ENCODE peak calls at places on chromosomes 1 and 21, in seven cellular contexts. One of them, this sample, is unnamed. For H3K27me3, the result is how much of the 10 kb centered on the place peaks cover.

GRCh38 chr1:56617141-56617540 is 28.0 kb upstream of the PRKAA2 start:
- DNase-seq in CD4-positive, alpha-beta T cell: no peak
- DNase-seq in small intestine: no peak
- DNase-seq in endothelial cell of umbilical vein: no peak
- DNase-seq in CD8-positive, alpha-beta T cell: no peak
- DNase-seq in tibial nerve: no peak
- DNase-seq in stomach: no peak
- DNase-seq in this sample: peak

GRCh38 chr1:115377411-115377810 is 39.4 kb upstream of the NGF start:
- DNase-seq in stomach: no peak
- DNase-seq in CD8-positive, alpha-beta T cell: no peak
- DNase-seq in tibial nerve: no peak
- DNase-seq in CD4-positive, alpha-beta T cell: no peak
- DNase-seq in endothelial cell of umbilical vein: no peak
- DNase-seq in small intestine: no peak
- DNase-seq in this sample: no peak

GRCh38 chr1:94541175-94542087 is at the start of gene F3:
- DNase-seq in small intestine: peak
- DNase-seq in CD4-positive, alpha-beta T cell: no peak
- DNase-seq in endothelial cell of umbilical vein: peak
- DNase-seq in stomach: peak
- DNase-seq in tibial nerve: peak
- DNase-seq in CD8-positive, alpha-beta T cell: peak
- DNase-seq in this sample: no peak

GRCh38 chr1:39576016-39576657 is 453 bp downstream of the PABPC4 start:
- DNase-seq in endothelial cell of umbilical vein: peak
- DNase-seq in CD8-positive, alpha-beta T cell: peak
- DNase-seq in stomach: peak
- DNase-seq in small intestine: no peak
- DNase-seq in tibial nerve: no peak
- DNase-seq in CD4-positive, alpha-beta T cell: no peak
- DNase-seq in this sample: no peak

GRCh38 chr1:224592636-224593579 is 23.2 kb upstream of the CNIH3 start:
- DNase-seq in small intestine: no peak
- DNase-seq in stomach: no peak
- DNase-seq in tibial nerve: no peak
- DNase-seq in endothelial cell of umbilical vein: no peak
- DNase-seq in CD8-positive, alpha-beta T cell: no peak
- DNase-seq in CD4-positive, alpha-beta T cell: no peak
- DNase-seq in this sample: peak

GRCh38 chr1:1237874-1238701 is 6.1 kb downstream of the B3GALT6 start:
- DNase-seq in CD8-positive, alpha-beta T cell: no peak
- DNase-seq in stomach: no peak
- DNase-seq in CD4-positive, alpha-beta T cell: no peak
- DNase-seq in tibial nerve: no peak
- DNase-seq in endothelial cell of umbilical vein: no peak
- DNase-seq in small intestine: peak
- DNase-seq in this sample: no peak

GRCh38 chr1:162956922-162957321 is 95.9 kb upstream of the CCDC190 start:
- DNase-seq in stomach: no peak
- DNase-seq in CD4-positive, alpha-beta T cell: no peak
- DNase-seq in CD8-positive, alpha-beta T cell: no peak
- DNase-seq in small intestine: no peak
- DNase-seq in endothelial cell of umbilical vein: no peak
- DNase-seq in tibial nerve: no peak
- DNase-seq in this sample: no peak

GRCh38 chr1:83860506-83861221 is 138.3 kb downstream of the TTLL7 start:
- DNase-seq in CD4-positive, alpha-beta T cell: peak
- DNase-seq in stomach: peak
- DNase-seq in endothelial cell of umbilical vein: peak
- DNase-seq in small intestine: peak
- DNase-seq in tibial nerve: peak
- DNase-seq in CD8-positive, alpha-beta T cell: peak
- DNase-seq in this sample: no peak

GRCh38 chr1:18353992-18354391 is 126.7 kb upstream of the KLHDC7A start:
- DNase-seq in CD8-positive, alpha-beta T cell: no peak
- DNase-seq in tibial nerve: no peak
- DNase-seq in CD4-positive, alpha-beta T cell: no peak
- DNase-seq in stomach: no peak
- DNase-seq in small intestine: no peak
- DNase-seq in endothelial cell of umbilical vein: no peak
- DNase-seq in this sample: no peak

GRCh38 chr1:30562559-30562958 is 160.8 kb downstream of the MATN1 start:
- DNase-seq in tibial nerve: no peak
- DNase-seq in small intestine: no peak
- DNase-seq in stomach: no peak
- DNase-seq in CD8-positive, alpha-beta T cell: no peak
- DNase-seq in endothelial cell of umbilical vein: no peak
- DNase-seq in CD4-positive, alpha-beta T cell: no peak
- DNase-seq in this sample: no peak

GRCh38 chr1:41576620-41577019 is 92.1 kb upstream of the EDN2 start:
- DNase-seq in small intestine: no peak
- DNase-seq in tibial nerve: no peak
- DNase-seq in CD4-positive, alpha-beta T cell: no peak
- DNase-seq in endothelial cell of umbilical vein: no peak
- DNase-seq in CD8-positive, alpha-beta T cell: no peak
- DNase-seq in stomach: no peak
- DNase-seq in this sample: no peak

GRCh38 chr1:76238094-76238551 is 163.6 kb downstream of the ST6GALNAC3 start:
- DNase-seq in small intestine: no peak
- DNase-seq in CD8-positive, alpha-beta T cell: no peak
- DNase-seq in tibial nerve: no peak
- DNase-seq in CD4-positive, alpha-beta T cell: no peak
- DNase-seq in stomach: no peak
- DNase-seq in endothelial cell of umbilical vein: no peak
- DNase-seq in this sample: no peak

GRCh38 chr1:173408886-173409285 is 68.2 kb upstream of the PRDX6 start:
- DNase-seq in CD8-positive, alpha-beta T cell: no peak
- DNase-seq in CD4-positive, alpha-beta T cell: no peak
- DNase-seq in small intestine: no peak
- DNase-seq in endothelial cell of umbilical vein: no peak
- DNase-seq in tibial nerve: no peak
- DNase-seq in stomach: no peak
- DNase-seq in this sample: no peak

GRCh38 chr1:147156643-147157042 is 15.6 kb downstream of the PRKAB2 start:
- DNase-seq in small intestine: no peak
- DNase-seq in stomach: no peak
- DNase-seq in tibial nerve: no peak
- DNase-seq in endothelial cell of umbilical vein: no peak
- DNase-seq in CD4-positive, alpha-beta T cell: no peak
- DNase-seq in CD8-positive, alpha-beta T cell: no peak
- DNase-seq in this sample: no peak

GRCh38 chr1:47545912-47546483 is 108.2 kb downstream of the FOXD2 start:
- DNase-seq in CD8-positive, alpha-beta T cell: no peak
- DNase-seq in tibial nerve: no peak
- DNase-seq in endothelial cell of umbilical vein: no peak
- DNase-seq in CD4-positive, alpha-beta T cell: no peak
- DNase-seq in stomach: no peak
- DNase-seq in small intestine: no peak
- DNase-seq in this sample: no peak

GRCh38 chr1:109838838-109839240 is 71.8 kb upstream of the CSF1 start:
- DNase-seq in stomach: no peak
- DNase-seq in small intestine: no peak
- DNase-seq in endothelial cell of umbilical vein: no peak
- DNase-seq in CD8-positive, alpha-beta T cell: no peak
- DNase-seq in tibial nerve: no peak
- DNase-seq in CD4-positive, alpha-beta T cell: no peak
- DNase-seq in this sample: no peak

GRCh38 chr1:72111662-72112061 is 170.7 kb downstream of the NEGR1 start:
- DNase-seq in endothelial cell of umbilical vein: peak
- DNase-seq in small intestine: no peak
- DNase-seq in tibial nerve: no peak
- DNase-seq in CD4-positive, alpha-beta T cell: no peak
- DNase-seq in CD8-positive, alpha-beta T cell: no peak
- DNase-seq in stomach: no peak
- DNase-seq in this sample: no peak

GRCh38 chr1:219010720-219011119 is 163.0 kb upstream of the LYPLAL1 start:
- DNase-seq in small intestine: no peak
- DNase-seq in CD8-positive, alpha-beta T cell: no peak
- DNase-seq in tibial nerve: no peak
- DNase-seq in CD4-positive, alpha-beta T cell: no peak
- DNase-seq in stomach: no peak
- DNase-seq in endothelial cell of umbilical vein: no peak
- DNase-seq in this sample: no peak

GRCh38 chr1:1337793-1338147 is 6.7 kb downstream of the TAS1R3 start:
- DNase-seq in tibial nerve: no peak
- DNase-seq in CD4-positive, alpha-beta T cell: peak
- DNase-seq in endothelial cell of umbilical vein: no peak
- DNase-seq in stomach: peak
- DNase-seq in CD8-positive, alpha-beta T cell: no peak
- DNase-seq in small intestine: peak
- DNase-seq in this sample: no peak

GRCh38 chr1:232084584-232085223 is 458.1 kb downstream of the DISC1 start:
- DNase-seq in tibial nerve: no peak
- DNase-seq in endothelial cell of umbilical vein: peak
- DNase-seq in stomach: no peak
- DNase-seq in small intestine: peak
- DNase-seq in CD4-positive, alpha-beta T cell: no peak
- DNase-seq in CD8-positive, alpha-beta T cell: no peak
- DNase-seq in this sample: no peak

GRCh38 chr1:37265786-37266667 is 208.4 kb upstream of the ZC3H12A start:
- DNase-seq in stomach: no peak
- DNase-seq in tibial nerve: no peak
- DNase-seq in CD4-positive, alpha-beta T cell: no peak
- DNase-seq in endothelial cell of umbilical vein: no peak
- DNase-seq in CD8-positive, alpha-beta T cell: no peak
- DNase-seq in small intestine: no peak
- DNase-seq in this sample: no peak

GRCh38 chr1:234610061-234610581 is at the start of gene IRF2BP2:
- DNase-seq in stomach: peak
- DNase-seq in CD4-positive, alpha-beta T cell: peak
- DNase-seq in small intestine: peak
- DNase-seq in endothelial cell of umbilical vein: peak
- DNase-seq in tibial nerve: peak
- DNase-seq in CD8-positive, alpha-beta T cell: peak
- DNase-seq in this sample: no peak

GRCh38 chr21:28734522-28735175 is 258.0 kb downstream of the LTN1 start:
- DNase-seq in tibial nerve: no peak
- DNase-seq in CD4-positive, alpha-beta T cell: no peak
- DNase-seq in CD8-positive, alpha-beta T cell: no peak
- DNase-seq in small intestine: peak
- DNase-seq in stomach: no peak
- DNase-seq in endothelial cell of umbilical vein: no peak
- DNase-seq in this sample: no peak

GRCh38 chr21:41926068-41926806 is 27.6 kb downstream of the C2CD2 start:
- DNase-seq in CD8-positive, alpha-beta T cell: peak
- DNase-seq in endothelial cell of umbilical vein: peak
- DNase-seq in stomach: peak
- DNase-seq in small intestine: peak
- DNase-seq in tibial nerve: no peak
- DNase-seq in CD4-positive, alpha-beta T cell: peak
- DNase-seq in this sample: peak

GRCh38 chr1:162565460-162565859 is 3.9 kb downstream of the UAP1 start:
- DNase-seq in CD4-positive, alpha-beta T cell: no peak
- DNase-seq in small intestine: no peak
- DNase-seq in endothelial cell of umbilical vein: no peak
- DNase-seq in stomach: no peak
- DNase-seq in CD8-positive, alpha-beta T cell: no peak
- DNase-seq in tibial nerve: no peak
- DNase-seq in this sample: no peak

GRCh38 chr1:39317910-39318633 is 113.6 kb downstream of the MACF1 start:
- DNase-seq in endothelial cell of umbilical vein: peak
- DNase-seq in CD8-positive, alpha-beta T cell: no peak
- DNase-seq in tibial nerve: no peak
- DNase-seq in CD4-positive, alpha-beta T cell: no peak
- DNase-seq in small intestine: peak
- DNase-seq in stomach: no peak
- DNase-seq in this sample: no peak

GRCh38 chr1:15411593-15412487 is 2.2 kb downstream of the EFHD2 start:
- DNase-seq in CD8-positive, alpha-beta T cell: no peak
- DNase-seq in tibial nerve: peak
- DNase-seq in stomach: peak
- DNase-seq in small intestine: peak
- DNase-seq in CD4-positive, alpha-beta T cell: no peak
- DNase-seq in endothelial cell of umbilical vein: peak
- DNase-seq in this sample: no peak

GRCh38 chr1:50218344-50218743 is 109.6 kb downstream of the ELAVL4 start:
- DNase-seq in endothelial cell of umbilical vein: no peak
- DNase-seq in tibial nerve: no peak
- DNase-seq in CD4-positive, alpha-beta T cell: no peak
- DNase-seq in small intestine: no peak
- DNase-seq in CD8-positive, alpha-beta T cell: no peak
- DNase-seq in stomach: no peak
- DNase-seq in this sample: no peak

GRCh38 chr1:52707927-52708655 is 9.9 kb upstream of the COA7 start:
- DNase-seq in endothelial cell of umbilical vein: no peak
- DNase-seq in tibial nerve: no peak
- DNase-seq in CD4-positive, alpha-beta T cell: no peak
- DNase-seq in small intestine: peak
- DNase-seq in CD8-positive, alpha-beta T cell: no peak
- DNase-seq in stomach: no peak
- DNase-seq in this sample: no peak

GRCh38 chr1:6911229-6911941 is 126.1 kb downstream of the CAMTA1 start:
- DNase-seq in endothelial cell of umbilical vein: peak
- DNase-seq in CD4-positive, alpha-beta T cell: no peak
- DNase-seq in CD8-positive, alpha-beta T cell: no peak
- DNase-seq in small intestine: no peak
- DNase-seq in tibial nerve: no peak
- DNase-seq in stomach: no peak
- DNase-seq in this sample: no peak

GRCh38 chr1:214514819-214515383 is 36.5 kb downstream of the PTPN14 start:
- DNase-seq in small intestine: no peak
- DNase-seq in tibial nerve: no peak
- DNase-seq in stomach: no peak
- DNase-seq in CD4-positive, alpha-beta T cell: no peak
- DNase-seq in endothelial cell of umbilical vein: no peak
- DNase-seq in CD8-positive, alpha-beta T cell: no peak
- DNase-seq in this sample: no peak
- H3K27me3 ChIP-seq in small intestine: under half
- H3K27me3 ChIP-seq in tibial nerve: under half
- H3K27me3 ChIP-seq in stomach: under half
- H3K27me3 ChIP-seq in CD4-positive, alpha-beta T cell: under half
- H3K27me3 ChIP-seq in endothelial cell of umbilical vein: under half
- H3K27me3 ChIP-seq in CD8-positive, alpha-beta T cell: under half
- H3K27me3 ChIP-seq in this sample: under half

GRCh38 chr1:26921462-26922200 is at the start of gene NUDC:
- DNase-seq in stomach: peak
- DNase-seq in tibial nerve: peak
- DNase-seq in small intestine: peak
- DNase-seq in CD4-positive, alpha-beta T cell: peak
- DNase-seq in endothelial cell of umbilical vein: peak
- DNase-seq in CD8-positive, alpha-beta T cell: peak
- DNase-seq in this sample: peak
- H3K27me3 ChIP-seq in stomach: under half
- H3K27me3 ChIP-seq in tibial nerve: under half
- H3K27me3 ChIP-seq in small intestine: under half
- H3K27me3 ChIP-seq in CD4-positive, alpha-beta T cell: under half
- H3K27me3 ChIP-seq in endothelial cell of umbilical vein: under half
- H3K27me3 ChIP-seq in CD8-positive, alpha-beta T cell: under half
- H3K27me3 ChIP-seq in this sample: under half

GRCh38 chr21:46035809-46036695 is 54.5 kb downstream of the COL6A1 start:
- DNase-seq in stomach: no peak
- DNase-seq in CD4-positive, alpha-beta T cell: no peak
- DNase-seq in CD8-positive, alpha-beta T cell: no peak
- DNase-seq in tibial nerve: no peak
- DNase-seq in small intestine: no peak
- DNase-seq in endothelial cell of umbilical vein: no peak
- DNase-seq in this sample: peak
- H3K27me3 ChIP-seq in stomach: under half
- H3K27me3 ChIP-seq in CD4-positive, alpha-beta T cell: under half
- H3K27me3 ChIP-seq in CD8-positive, alpha-beta T cell: under half
- H3K27me3 ChIP-seq in tibial nerve: under half
- H3K27me3 ChIP-seq in small intestine: under half
- H3K27me3 ChIP-seq in endothelial cell of umbilical vein: under half
- H3K27me3 ChIP-seq in this sample: under half

GRCh38 chr1:22872971-22873664 is 99.5 kb downstream of the LACTBL1 start:
- DNase-seq in stomach: no peak
- DNase-seq in CD4-positive, alpha-beta T cell: no peak
- DNase-seq in endothelial cell of umbilical vein: no peak
- DNase-seq in CD8-positive, alpha-beta T cell: no peak
- DNase-seq in tibial nerve: no peak
- DNase-seq in small intestine: peak
- DNase-seq in this sample: no peak
- H3K27me3 ChIP-seq in stomach: under half
- H3K27me3 ChIP-seq in CD4-positive, alpha-beta T cell: under half
- H3K27me3 ChIP-seq in endothelial cell of umbilical vein: under half
- H3K27me3 ChIP-seq in CD8-positive, alpha-beta T cell: under half
- H3K27me3 ChIP-seq in tibial nerve: under half
- H3K27me3 ChIP-seq in small intestine: under half
- H3K27me3 ChIP-seq in this sample: under half